ENCODE peak calls at places on chromosomes 12 and 14, in four cellular contexts. E, R, J and Q are unnamed samples.

GRCh38 chr12:48779869-48780268 is 9.0 kb downstream of the ADCY6 start:
- DNase-seq in E (peak), R (no peak), J (peak), Q (no peak)

GRCh38 chr12:91355150-91356006 is 172.8 kb upstream of the DCN start:
- DNase-seq in E (peak), R (peak), J (peak), Q (peak)

GRCh38 chr12:4346931-4347330 is 25.9 kb downstream of the TIGAR start:
- DNase-seq in J (no peak), R (no peak), E (no peak), Q (no peak)

GRCh38 chr12:25056486-25057130 is 107.7 kb upstream of the BCAT1 start:
- DNase-seq in E (no peak), J (no peak), R (peak), Q (no peak)

GRCh38 chr12:100447405-100447804 is 26.3 kb upstream of the NR1H4 start:
- DNase-seq in J (no peak), R (no peak), E (no peak), Q (no peak)

GRCh38 chr14:67722293-67722692 is 20.6 kb downstream of the RDH12 start:
- DNase-seq in E (peak), R (no peak), J (no peak), Q (no peak)

GRCh38 chr14:91108941-91109611 is 4.8 kb upstream of the DGLUCY start:
- DNase-seq in R (no peak), J (peak), E (no peak), Q (peak)

GRCh38 chr12:43345023-43345422 is 207.0 kb downstream of the ADAMTS20 start:
- DNase-seq in E (no peak), J (no peak), R (no peak), Q (no peak)

GRCh38 chr12:66335746-66336145 is 33.5 kb downstream of the HELB start:
- DNase-seq in E (no peak), J (no peak), R (no peak), Q (no peak)

GRCh38 chr12:114679452-114679875 is 4.5 kb downstream of the TBX3 start:
- DNase-seq in R (no peak), J (no peak), E (no peak), Q (no peak)

GRCh38 chr12:23950011-23950774 is 723 bp upstream of the SOX5 start:
- DNase-seq in R (peak), J (peak), E (no peak), Q (no peak)

GRCh38 chr12:101038289-101038871 is 171.7 kb downstream of the SLC5A8 start:
- DNase-seq in J (no peak), R (peak), E (no peak), Q (peak)

GRCh38 chr14:90294872-90295271 is 36.9 kb downstream of the NRDE2 start:
- DNase-seq in R (no peak), E (no peak), J (no peak), Q (no peak)

GRCh38 chr14:23697689-23698088 is 61.5 kb downstream of the DHRS2 start:
- DNase-seq in J (no peak), R (no peak), E (no peak), Q (no peak)

GRCh38 chr14:23696706-23697239 is 60.6 kb downstream of the DHRS2 start:
- DNase-seq in E (no peak), J (no peak), R (no peak), Q (no peak)

GRCh38 chr14:23694085-23694975 is 58.2 kb downstream of the DHRS2 start:
- DNase-seq in E (no peak), J (no peak), R (peak), Q (no peak)

GRCh38 chr14:23693252-23693775 is 57.1 kb downstream of the DHRS2 start:
- DNase-seq in E (no peak), J (no peak), R (no peak), Q (no peak)

GRCh38 chr14:23695220-23695999 is 59.2 kb downstream of the DHRS2 start:
- DNase-seq in R (no peak), E (peak), J (no peak), Q (no peak)
- H3K4me3 ChIP-seq in R (no peak), E (no peak), J (no peak), Q (no peak)

DNA sequence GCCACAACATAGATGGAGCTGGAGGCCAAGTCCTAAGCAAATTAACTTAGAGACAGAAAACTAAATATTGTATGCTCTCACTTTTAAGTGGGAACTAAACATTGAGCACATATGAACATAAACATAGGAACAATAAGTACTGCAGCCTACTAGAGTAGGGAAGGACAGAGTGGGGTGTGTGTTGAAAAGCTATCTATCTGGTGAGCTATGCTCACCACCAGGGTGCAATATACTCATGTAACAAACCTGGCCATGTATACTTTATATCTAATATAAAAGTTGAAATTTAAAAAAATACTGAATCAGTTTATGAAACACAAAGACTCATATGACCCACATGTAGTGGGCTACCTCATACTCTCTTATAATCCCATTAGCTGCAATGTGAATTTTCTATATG is 1305.0 kb downstream of the LRFN5 start:
- DNase-seq in E (no peak), J (no peak), R (no peak), Q (no peak)
- TF ChIP-seq CTCF in E (no peak), J (peak), R (no peak), Q (no peak)

GRCh38 chr12:54933381-54933780 is 51.2 kb downstream of the TESPA1 start:
- DNase-seq in E (no peak), J (peak), R (peak), Q (peak)
- H3K4me3 ChIP-seq in E (no peak), J (no peak), R (no peak), Q (no peak)

DNA sequence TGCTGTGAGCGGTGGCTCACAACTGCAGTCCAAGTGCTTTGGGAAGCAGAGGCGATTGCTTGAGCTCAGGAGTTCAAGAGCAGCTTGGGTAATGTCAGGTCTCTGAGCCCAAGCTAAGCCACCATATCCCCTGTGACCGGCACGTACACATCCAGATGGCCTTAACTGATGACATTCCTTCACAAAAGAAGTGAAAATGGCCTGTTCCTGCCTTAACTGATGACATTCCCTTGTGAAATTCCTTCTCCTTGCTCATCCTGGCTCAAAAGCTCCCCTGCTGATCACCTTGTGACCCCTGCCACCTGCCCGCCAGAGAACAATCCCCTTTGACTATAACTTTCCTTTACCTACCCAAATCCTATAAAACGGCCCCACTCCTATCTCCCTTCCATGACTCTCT is 48.6 kb downstream of the SLC25A47 start:
- DNase-seq in E (no peak), J (no peak), R (no peak), Q (no peak)
- TF ChIP-seq CTCF in E (no peak), J (no peak), R (no peak), Q (no peak)

GRCh38 chr14:99327458-99328250 is 55.7 kb upstream of the BCL11B start:
- DNase-seq in E (no peak), R (peak), J (no peak), Q (no peak)
- H3K4me3 ChIP-seq in E (no peak), R (no peak), J (no peak), Q (no peak)